ENCODE peak calls at places on chromosomes 6 and 20, in seven cellular contexts. One of them, this sample, is unnamed.

GRCh38 chr6:11013671-11014070 is 30.4 kb downstream of the ELOVL2 start:
- DNase-seq in A549: no peak
- DNase-seq in CD4-positive, CD25-positive, alpha-beta regulatory T cell: no peak
- DNase-seq in HAP-1: no peak
- DNase-seq in lower lobe of right lung: no peak
- DNase-seq in CD4-positive, alpha-beta memory T cell: no peak
- DNase-seq in psoas muscle: no peak
- DNase-seq in this sample: no peak

GRCh38 chr20:45908086-45908485 is 3.9 kb downstream of the PLTP start:
- DNase-seq in A549: no peak
- DNase-seq in CD4-positive, CD25-positive, alpha-beta regulatory T cell: no peak
- DNase-seq in HAP-1: no peak
- DNase-seq in lower lobe of right lung: no peak
- DNase-seq in CD4-positive, alpha-beta memory T cell: no peak
- DNase-seq in psoas muscle: no peak
- DNase-seq in this sample: no peak

GRCh38 chr20:36297656-36298055 is 8.5 kb upstream of the DLGAP4 start:
- DNase-seq in A549: no peak
- DNase-seq in CD4-positive, CD25-positive, alpha-beta regulatory T cell: no peak
- DNase-seq in HAP-1: no peak
- DNase-seq in lower lobe of right lung: no peak
- DNase-seq in CD4-positive, alpha-beta memory T cell: no peak
- DNase-seq in psoas muscle: no peak
- DNase-seq in this sample: no peak

GRCh38 chr6:149317656-149318571 is at the start of gene TAB2:
- DNase-seq in A549: peak; percentile 18
- DNase-seq in CD4-positive, CD25-positive, alpha-beta regulatory T cell: peak; percentile 92
- DNase-seq in HAP-1: no peak
- DNase-seq in lower lobe of right lung: peak; percentile 66
- DNase-seq in CD4-positive, alpha-beta memory T cell: peak; percentile 89
- DNase-seq in psoas muscle: peak; percentile 52
- DNase-seq in this sample: peak; percentile 74

GRCh38 chr6:42393339-42393738 is 58.4 kb downstream of the TRERF1 start:
- DNase-seq in A549: no peak
- DNase-seq in CD4-positive, CD25-positive, alpha-beta regulatory T cell: no peak
- DNase-seq in HAP-1: no peak
- DNase-seq in lower lobe of right lung: no peak
- DNase-seq in CD4-positive, alpha-beta memory T cell: no peak
- DNase-seq in psoas muscle: no peak
- DNase-seq in this sample: no peak

GRCh38 chr6:3232017-3232838 is 4.8 kb upstream of the TUBB2B start:
- DNase-seq in A549: no peak
- DNase-seq in CD4-positive, CD25-positive, alpha-beta regulatory T cell: no peak
- DNase-seq in HAP-1: peak; percentile 56
- DNase-seq in lower lobe of right lung: no peak
- DNase-seq in CD4-positive, alpha-beta memory T cell: no peak
- DNase-seq in psoas muscle: no peak
- DNase-seq in this sample: no peak

GRCh38 chr6:69164564-69165252 is 529.6 kb downstream of the ADGRB3 start:
- DNase-seq in A549: peak; percentile 2
- DNase-seq in CD4-positive, CD25-positive, alpha-beta regulatory T cell: no peak
- DNase-seq in HAP-1: peak; percentile 21
- DNase-seq in lower lobe of right lung: no peak
- DNase-seq in CD4-positive, alpha-beta memory T cell: no peak
- DNase-seq in psoas muscle: no peak
- DNase-seq in this sample: no peak

GRCh38 chr6:32393660-32394420 is 13.1 kb downstream of the BTNL2 start:
- DNase-seq in A549: no peak
- DNase-seq in CD4-positive, CD25-positive, alpha-beta regulatory T cell: no peak
- DNase-seq in HAP-1: no peak
- DNase-seq in lower lobe of right lung: no peak
- DNase-seq in CD4-positive, alpha-beta memory T cell: no peak
- DNase-seq in psoas muscle: no peak
- DNase-seq in this sample: no peak

GRCh38 chr6:6994796-6995195 is 113.0 kb upstream of the RREB1 start:
- DNase-seq in A549: no peak
- DNase-seq in CD4-positive, CD25-positive, alpha-beta regulatory T cell: no peak
- DNase-seq in HAP-1: no peak
- DNase-seq in lower lobe of right lung: no peak
- DNase-seq in CD4-positive, alpha-beta memory T cell: no peak
- DNase-seq in psoas muscle: peak; percentile 26
- DNase-seq in this sample: no peak

GRCh38 chr6:116667620-116668019 is 946 bp downstream of the ZUP1 start:
- DNase-seq in A549: no peak
- DNase-seq in CD4-positive, CD25-positive, alpha-beta regulatory T cell: no peak
- DNase-seq in HAP-1: no peak
- DNase-seq in lower lobe of right lung: no peak
- DNase-seq in CD4-positive, alpha-beta memory T cell: no peak
- DNase-seq in psoas muscle: no peak
- DNase-seq in this sample: no peak

GRCh38 chr6:22399693-22400092 is 102.9 kb upstream of the PRL start:
- DNase-seq in A549: peak; percentile 8
- DNase-seq in CD4-positive, CD25-positive, alpha-beta regulatory T cell: no peak
- DNase-seq in HAP-1: no peak
- DNase-seq in lower lobe of right lung: no peak
- DNase-seq in CD4-positive, alpha-beta memory T cell: no peak
- DNase-seq in psoas muscle: no peak
- DNase-seq in this sample: no peak

GRCh38 chr6:133894795-133895401 is 6.0 kb downstream of the TCF21 start:
- DNase-seq in A549: peak; percentile 23
- DNase-seq in CD4-positive, CD25-positive, alpha-beta regulatory T cell: no peak
- DNase-seq in HAP-1: no peak
- DNase-seq in lower lobe of right lung: no peak
- DNase-seq in CD4-positive, alpha-beta memory T cell: no peak
- DNase-seq in psoas muscle: no peak
- DNase-seq in this sample: no peak

GRCh38 chr6:153215242-153215641 is 84.2 kb upstream of the RGS17 start:
- DNase-seq in A549: no peak
- DNase-seq in CD4-positive, CD25-positive, alpha-beta regulatory T cell: no peak
- DNase-seq in HAP-1: no peak
- DNase-seq in lower lobe of right lung: no peak
- DNase-seq in CD4-positive, alpha-beta memory T cell: no peak
- DNase-seq in psoas muscle: no peak
- DNase-seq in this sample: no peak

GRCh38 chr6:39338406-39338805 is 15.9 kb upstream of the KCNK16 start:
- DNase-seq in A549: no peak
- DNase-seq in CD4-positive, CD25-positive, alpha-beta regulatory T cell: no peak
- DNase-seq in HAP-1: no peak
- DNase-seq in lower lobe of right lung: no peak
- DNase-seq in CD4-positive, alpha-beta memory T cell: no peak
- DNase-seq in psoas muscle: no peak
- DNase-seq in this sample: no peak

GRCh38 chr20:58543274-58543673 is 28.1 kb upstream of the APCDD1L start:
- DNase-seq in A549: no peak
- DNase-seq in CD4-positive, CD25-positive, alpha-beta regulatory T cell: no peak
- DNase-seq in HAP-1: no peak
- DNase-seq in lower lobe of right lung: no peak
- DNase-seq in CD4-positive, alpha-beta memory T cell: no peak
- DNase-seq in psoas muscle: no peak
- DNase-seq in this sample: no peak

GRCh38 chr6:87731818-87732661 is 30.0 kb upstream of the AKIRIN2 start:
- DNase-seq in A549: peak; percentile 92
- DNase-seq in CD4-positive, CD25-positive, alpha-beta regulatory T cell: peak; percentile 59
- DNase-seq in HAP-1: no peak
- DNase-seq in lower lobe of right lung: peak; percentile 95
- DNase-seq in CD4-positive, alpha-beta memory T cell: peak; percentile 68
- DNase-seq in psoas muscle: peak; percentile 95
- DNase-seq in this sample: no peak

GRCh38 chr6:159203304-159204005 is 34.3 kb downstream of the FNDC1 start:
- DNase-seq in A549: no peak
- DNase-seq in CD4-positive, CD25-positive, alpha-beta regulatory T cell: no peak
- DNase-seq in HAP-1: no peak
- DNase-seq in lower lobe of right lung: no peak
- DNase-seq in CD4-positive, alpha-beta memory T cell: no peak
- DNase-seq in psoas muscle: peak; percentile 51
- DNase-seq in this sample: no peak

GRCh38 chr20:1998715-1999114 is 4.9 kb upstream of the PDYN start:
- DNase-seq in A549: no peak
- DNase-seq in CD4-positive, CD25-positive, alpha-beta regulatory T cell: no peak
- DNase-seq in HAP-1: no peak
- DNase-seq in lower lobe of right lung: no peak
- DNase-seq in CD4-positive, alpha-beta memory T cell: no peak
- DNase-seq in psoas muscle: no peak
- DNase-seq in this sample: no peak

GRCh38 chr20:36472656-36473071 is 68.7 kb upstream of the MYL9 start:
- DNase-seq in A549: peak; percentile 53
- DNase-seq in CD4-positive, CD25-positive, alpha-beta regulatory T cell: peak; percentile 60
- DNase-seq in HAP-1: no peak
- DNase-seq in lower lobe of right lung: peak; percentile 66
- DNase-seq in CD4-positive, alpha-beta memory T cell: peak; percentile 59
- DNase-seq in psoas muscle: peak; percentile 57
- DNase-seq in this sample: no peak

GRCh38 chr6:139914910-139915309 is 540.5 kb upstream of the CITED2 start:
- DNase-seq in A549: no peak
- DNase-seq in CD4-positive, CD25-positive, alpha-beta regulatory T cell: no peak
- DNase-seq in HAP-1: no peak
- DNase-seq in lower lobe of right lung: no peak
- DNase-seq in CD4-positive, alpha-beta memory T cell: no peak
- DNase-seq in psoas muscle: no peak
- DNase-seq in this sample: no peak

GRCh38 chr6:106805771-106806170 is 168.8 kb downstream of the CD24 start:
- DNase-seq in A549: no peak
- DNase-seq in CD4-positive, CD25-positive, alpha-beta regulatory T cell: no peak
- DNase-seq in HAP-1: no peak
- DNase-seq in lower lobe of right lung: no peak
- DNase-seq in CD4-positive, alpha-beta memory T cell: no peak
- DNase-seq in psoas muscle: no peak
- DNase-seq in this sample: no peak

GRCh38 chr6:106805017-106805335 is 169.6 kb downstream of the CD24 start:
- DNase-seq in A549: no peak
- DNase-seq in CD4-positive, CD25-positive, alpha-beta regulatory T cell: no peak
- DNase-seq in HAP-1: no peak
- DNase-seq in lower lobe of right lung: no peak
- DNase-seq in CD4-positive, alpha-beta memory T cell: no peak
- DNase-seq in psoas muscle: no peak
- DNase-seq in this sample: no peak

GRCh38 chr6:106807946-106808611 is 166.4 kb downstream of the CD24 start:
- DNase-seq in A549: no peak
- DNase-seq in CD4-positive, CD25-positive, alpha-beta regulatory T cell: no peak
- DNase-seq in HAP-1: no peak
- DNase-seq in lower lobe of right lung: no peak
- DNase-seq in CD4-positive, alpha-beta memory T cell: no peak
- DNase-seq in psoas muscle: no peak
- DNase-seq in this sample: no peak

GRCh38 chr6:106811088-106811686 is 163.3 kb downstream of the CD24 start:
- DNase-seq in A549: no peak
- DNase-seq in CD4-positive, CD25-positive, alpha-beta regulatory T cell: no peak
- DNase-seq in HAP-1: no peak
- DNase-seq in lower lobe of right lung: no peak
- DNase-seq in CD4-positive, alpha-beta memory T cell: no peak
- DNase-seq in psoas muscle: no peak
- DNase-seq in this sample: no peak

GRCh38 chr6:106808758-106809157 is 165.8 kb downstream of the CD24 start:
- DNase-seq in A549: no peak
- DNase-seq in CD4-positive, CD25-positive, alpha-beta regulatory T cell: no peak
- DNase-seq in HAP-1: no peak
- DNase-seq in lower lobe of right lung: no peak
- DNase-seq in CD4-positive, alpha-beta memory T cell: no peak
- DNase-seq in psoas muscle: no peak
- DNase-seq in this sample: no peak
- H3K9me3 ChIP-seq in A549: peaks cover 8% of the 10 kb centered on the region
- H3K9me3 ChIP-seq in CD4-positive, CD25-positive, alpha-beta regulatory T cell: peaks cover 50% of the 10 kb centered on the region
- H3K9me3 ChIP-seq in HAP-1: no peaks in the 10 kb centered on the region
- H3K9me3 ChIP-seq in lower lobe of right lung: peaks cover 38% of the 10 kb centered on the region
- H3K9me3 ChIP-seq in CD4-positive, alpha-beta memory T cell: no peaks in the 10 kb centered on the region
- H3K9me3 ChIP-seq in psoas muscle: peaks cover 23% of the 10 kb centered on the region
- H3K9me3 ChIP-seq in this sample: peaks cover 14% of the 10 kb centered on the region

DNA sequence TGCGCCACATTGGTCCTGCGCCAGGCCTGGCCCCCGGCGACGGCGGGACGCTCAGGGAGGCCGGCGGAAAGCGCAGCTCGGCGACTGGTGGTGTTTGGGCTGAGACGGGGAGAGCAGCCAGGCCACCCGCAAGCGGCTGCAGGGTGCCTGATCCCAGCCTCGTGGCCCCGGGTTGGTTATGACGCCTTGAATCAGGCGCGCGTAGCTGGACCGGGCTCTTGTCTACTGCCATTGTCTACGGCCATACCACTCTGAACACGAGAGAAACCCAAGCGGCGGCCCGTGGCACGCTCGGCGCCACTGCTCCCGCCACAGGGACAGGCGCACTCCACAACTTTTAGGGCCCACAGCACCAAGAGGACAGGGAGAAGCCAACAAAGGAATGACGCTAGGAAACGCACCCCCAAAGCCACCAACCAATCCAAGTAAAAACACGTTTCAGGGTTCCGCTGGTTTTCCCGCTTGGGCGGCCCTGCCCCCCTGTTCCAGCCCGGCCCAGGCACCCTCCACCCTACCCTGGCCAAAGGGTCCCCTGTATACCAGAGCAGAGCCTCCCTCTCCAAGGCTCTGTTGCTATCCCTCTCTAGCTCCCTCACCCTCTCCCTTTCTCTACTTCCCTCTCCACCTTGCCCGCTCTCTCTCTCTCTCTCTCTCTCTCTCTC is 1849.3 kb upstream of the DEFB115 start:
- DNase-seq in A549: no peak
- DNase-seq in CD4-positive, CD25-positive, alpha-beta regulatory T cell: no peak
- DNase-seq in HAP-1: no peak
- DNase-seq in lower lobe of right lung: no peak
- DNase-seq in CD4-positive, alpha-beta memory T cell: no peak
- DNase-seq in psoas muscle: no peak
- DNase-seq in this sample: no peak
- H3K9me3 ChIP-seq in A549: no peaks in the 10 kb centered on the region
- H3K9me3 ChIP-seq in CD4-positive, CD25-positive, alpha-beta regulatory T cell: peaks cover 8% of the 10 kb centered on the region
- H3K9me3 ChIP-seq in HAP-1: no peaks in the 10 kb centered on the region
- H3K9me3 ChIP-seq in lower lobe of right lung: no peaks in the 10 kb centered on the region
- H3K9me3 ChIP-seq in CD4-positive, alpha-beta memory T cell: no peaks in the 10 kb centered on the region
- H3K9me3 ChIP-seq in psoas muscle: no peaks in the 10 kb centered on the region
- H3K9me3 ChIP-seq in this sample: no peaks in the 10 kb centered on the region

GRCh38 chr20:59737073-59737691 is 132.8 kb downstream of the PHACTR3 start:
- DNase-seq in A549: no peak
- DNase-seq in CD4-positive, CD25-positive, alpha-beta regulatory T cell: no peak
- DNase-seq in HAP-1: no peak
- DNase-seq in lower lobe of right lung: no peak
- DNase-seq in CD4-positive, alpha-beta memory T cell: no peak
- DNase-seq in psoas muscle: no peak
- DNase-seq in this sample: no peak
- H3K9me3 ChIP-seq in A549: no peaks in the 10 kb centered on the region
- H3K9me3 ChIP-seq in CD4-positive, CD25-positive, alpha-beta regulatory T cell: no peaks in the 10 kb centered on the region
- H3K9me3 ChIP-seq in HAP-1: no peaks in the 10 kb centered on the region
- H3K9me3 ChIP-seq in lower lobe of right lung: no peaks in the 10 kb centered on the region
- H3K9me3 ChIP-seq in CD4-positive, alpha-beta memory T cell: no peaks in the 10 kb centered on the region
- H3K9me3 ChIP-seq in psoas muscle: no peaks in the 10 kb centered on the region
- H3K9me3 ChIP-seq in this sample: no peaks in the 10 kb centered on the region

DNA sequence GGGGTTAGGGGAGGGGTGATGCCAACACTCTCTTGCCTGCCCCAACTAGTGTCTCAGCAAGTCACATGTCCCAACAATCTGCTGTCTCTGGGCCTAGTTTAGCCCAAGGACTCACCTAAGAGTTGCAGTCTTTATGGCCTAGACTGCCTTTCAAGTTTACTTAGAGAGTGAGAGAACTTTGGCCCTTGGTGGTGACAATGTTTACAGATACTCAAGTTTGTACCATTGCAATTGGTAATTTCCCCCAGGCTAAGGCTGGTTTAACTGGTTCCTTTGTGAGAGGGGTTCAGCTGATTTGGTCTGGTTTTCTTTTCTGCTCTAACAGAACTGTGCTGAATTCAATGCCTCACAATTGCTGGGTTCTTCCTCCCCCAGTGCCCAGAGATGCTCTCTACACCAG is 1279.9 kb upstream of the EYS start:
- DNase-seq in A549: no peak
- DNase-seq in CD4-positive, CD25-positive, alpha-beta regulatory T cell: no peak
- DNase-seq in HAP-1: no peak
- DNase-seq in lower lobe of right lung: no peak
- DNase-seq in CD4-positive, alpha-beta memory T cell: no peak
- DNase-seq in psoas muscle: no peak
- DNase-seq in this sample: no peak
- H3K9me3 ChIP-seq in A549: no peaks in the 10 kb centered on the region
- H3K9me3 ChIP-seq in CD4-positive, CD25-positive, alpha-beta regulatory T cell: peaks cover 7% of the 10 kb centered on the region
- H3K9me3 ChIP-seq in HAP-1: no peaks in the 10 kb centered on the region
- H3K9me3 ChIP-seq in lower lobe of right lung: peaks cover 5% of the 10 kb centered on the region
- H3K9me3 ChIP-seq in CD4-positive, alpha-beta memory T cell: no peaks in the 10 kb centered on the region
- H3K9me3 ChIP-seq in psoas muscle: no peaks in the 10 kb centered on the region
- H3K9me3 ChIP-seq in this sample: no peaks in the 10 kb centered on the region